ENCODE peak calls at places on chromosomes 6 and 20, in seven cellular contexts. N is IMR-90, R is cardiac muscle cell, P is lower leg skin, G is GM13976, F is HCT116, Y is MCF 10A. J is an unnamed sample.

GRCh38 chr6:169269180-169270076 is 15.8 kb upstream of the THBS2 start:
- DNase-seq in N (peak), R (no peak), P (peak), G (no peak), F (no peak), Y (peak), J (no peak)

GRCh38 chr6:148037496-148037895 is 305.1 kb upstream of the SASH1 start:
- DNase-seq in N (peak), R (no peak), P (no peak), G (no peak), F (no peak), Y (no peak), J (no peak)

GRCh38 chr6:113450061-113450465 is 407.1 kb upstream of the MARCKS start:
- DNase-seq in N (peak), R (peak), P (no peak), G (no peak), F (no peak), Y (peak), J (no peak)

GRCh38 chr6:67231092-67231491 is 1404.0 kb upstream of the ADGRB3 start:
- DNase-seq in N (no peak), R (no peak), P (no peak), G (no peak), F (no peak), Y (no peak), J (no peak)

GRCh38 chr6:33419580-33420492 is at the start of gene SYNGAP1:
- DNase-seq in N (peak), R (peak), P (peak), G (no peak), F (no peak), Y (no peak), J (peak)

GRCh38 chr6:11110921-11111768 is at the start of gene ERVFRD-1:
- DNase-seq in N (no peak), R (no peak), P (no peak), G (no peak), F (no peak), Y (no peak), J (peak)

GRCh38 chr6:157811137-157811475 is 11.9 kb upstream of the SNX9 start:
- DNase-seq in N (no peak), R (no peak), P (no peak), G (no peak), F (no peak), Y (no peak), J (no peak)

GRCh38 chr6:129370268-129370916 is 339.6 kb downstream of the ARHGAP18 start:
- DNase-seq in N (peak), R (peak), P (no peak), G (peak), F (peak), Y (peak), J (peak)

GRCh38 chr6:65998544-65998943 is 291.5 kb upstream of the EYS start:
- DNase-seq in N (no peak), R (no peak), P (no peak), G (no peak), F (no peak), Y (no peak), J (no peak)

GRCh38 chr6:112251170-112251945 is 3.0 kb downstream of the LAMA4 start:
- DNase-seq in N (peak), R (no peak), P (peak), G (no peak), F (no peak), Y (no peak), J (no peak)

GRCh38 chr6:154350293-154350692 is 6.3 kb downstream of the IPCEF1 start:
- DNase-seq in N (peak), R (no peak), P (no peak), G (no peak), F (no peak), Y (no peak), J (no peak)

GRCh38 chr6:157981395-157982296 is at the start of gene SYNJ2:
- DNase-seq in N (peak), R (peak), P (peak), G (peak), F (no peak), Y (peak), J (peak)

GRCh38 chr6:9540534-9541126 is 874.2 kb downstream of the TFAP2A start:
- DNase-seq in N (peak), R (peak), P (no peak), G (peak), F (peak), Y (peak), J (peak)

GRCh38 chr6:45115696-45116095 is 212.4 kb upstream of the RUNX2 start:
- DNase-seq in N (peak), R (no peak), P (no peak), G (no peak), F (no peak), Y (no peak), J (no peak)

GRCh38 chr6:35294308-35294945 is 3.2 kb upstream of the DEF6 start:
- DNase-seq in N (peak), R (peak), P (no peak), G (peak), F (peak), Y (peak), J (peak)

GRCh38 chr6:1110164-1110563 is 201.7 kb upstream of the FOXQ1 start:
- DNase-seq in N (no peak), R (no peak), P (peak), G (no peak), F (peak), Y (no peak), J (no peak)

GRCh38 chr6:70394518-70395300 is 18.6 kb upstream of the FAM135A start:
- DNase-seq in N (no peak), R (no peak), P (no peak), G (no peak), F (no peak), Y (no peak), J (no peak)

GRCh38 chr6:5764401-5764955 is 242.2 kb downstream of the NRN1 start:
- DNase-seq in N (peak), R (no peak), P (peak), G (peak), F (no peak), Y (no peak), J (no peak)

GRCh38 chr6:23414204-23414501 is 711.9 kb upstream of the NRSN1 start:
- DNase-seq in N (peak), R (peak), P (no peak), G (peak), F (no peak), Y (peak), J (no peak)
- TF ChIP-seq CTCF in N (peak), R (peak), P (no peak), G (no peak), F (no peak), Y (peak), J (no peak)

GRCh38 chr20:51562334-51563140 is 20.0 kb upstream of the NFATC2 start:
- DNase-seq in N (peak), R (peak), P (peak), G (peak), F (peak), Y (peak), J (peak)

GRCh38 chr20:51563141-51563596 is 20.6 kb upstream of the NFATC2 start:
- DNase-seq in N (no peak), R (no peak), P (no peak), G (no peak), F (no peak), Y (no peak), J (no peak)

GRCh38 chr20:51562027-51562333 is 19.5 kb upstream of the NFATC2 start:
- DNase-seq in N (peak), R (no peak), P (no peak), G (no peak), F (no peak), Y (no peak), J (no peak)

GRCh38 chr20:51565298-51565697 is 22.8 kb upstream of the NFATC2 start:
- DNase-seq in N (no peak), R (no peak), P (no peak), G (no peak), F (no peak), Y (no peak), J (no peak)

GRCh38 chr20:51563597-51564332 is 21.2 kb upstream of the NFATC2 start:
- DNase-seq in N (peak), R (peak), P (peak), G (no peak), F (peak), Y (peak), J (peak)
- TF ChIP-seq CTCF in N (peak), R (no peak), P (no peak), G (no peak), F (peak), Y (no peak), J (no peak)

GRCh38 chr6:77124604-77125003 is 338.7 kb downstream of the HTR1B start:
- DNase-seq in N (peak), R (peak), P (no peak), G (no peak), F (no peak), Y (peak), J (no peak)
- TF ChIP-seq CTCF in N (peak), R (peak), P (no peak), G (no peak), F (peak), Y (no peak), J (no peak)

GRCh38 chr6:105507811-105508210 is 104.9 kb upstream of the PREP start:
- DNase-seq in N (no peak), R (no peak), P (no peak), G (no peak), F (no peak), Y (no peak), J (no peak)

GRCh38 chr6:105514306-105514705 is 111.4 kb upstream of the PREP start:
- DNase-seq in N (no peak), R (no peak), P (no peak), G (no peak), F (no peak), Y (no peak), J (no peak)

GRCh38 chr6:105511639-105512038 is 108.8 kb upstream of the PREP start:
- DNase-seq in N (no peak), R (no peak), P (no peak), G (peak), F (no peak), Y (no peak), J (no peak)

GRCh38 chr6:105510746-105511145 is 107.9 kb upstream of the PREP start:
- DNase-seq in N (peak), R (no peak), P (no peak), G (no peak), F (no peak), Y (no peak), J (no peak)

DNA sequence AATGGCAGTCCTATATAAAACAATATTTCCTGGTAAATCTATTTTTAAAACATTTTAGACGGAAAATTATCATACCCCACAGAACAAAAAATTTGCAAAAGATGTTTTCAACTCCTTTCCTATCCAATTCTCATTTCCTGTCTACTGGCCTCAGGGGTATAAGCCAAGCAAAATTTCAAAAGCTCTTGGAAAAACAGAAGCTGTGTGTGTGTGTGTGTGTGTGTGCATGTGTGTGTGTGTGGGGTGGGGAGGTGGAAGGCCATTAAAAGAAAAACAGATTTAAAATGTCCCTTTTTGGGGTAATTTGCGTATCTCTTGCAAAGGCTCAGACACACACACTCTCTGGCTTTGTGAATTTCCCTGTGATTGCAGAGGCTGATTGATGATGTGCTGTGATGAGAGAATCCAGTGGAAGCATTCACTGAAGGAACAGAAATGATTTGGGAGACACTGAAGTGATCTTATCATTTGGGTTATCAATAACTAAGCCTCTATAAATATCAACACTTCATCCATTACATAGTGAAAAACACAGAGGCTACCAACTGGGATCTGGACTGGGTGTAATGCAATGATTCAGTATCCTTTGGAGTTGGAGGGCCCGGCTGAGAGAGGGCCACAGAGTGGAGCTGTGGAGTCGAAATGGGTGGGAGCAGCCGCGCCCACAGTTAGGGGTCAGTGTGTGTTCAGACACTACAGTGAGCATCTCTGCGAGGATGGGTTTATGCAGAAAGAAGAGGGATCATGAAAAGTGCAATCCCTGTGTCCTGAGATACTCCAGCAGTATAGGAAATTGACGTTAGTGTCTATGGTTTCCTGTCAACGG is 106.8 kb upstream of the PREP start:
- DNase-seq in N (peak), R (peak), P (no peak), G (no peak), F (peak), Y (no peak), J (no peak)
- TF ChIP-seq CTCF in N (peak), R (peak), P (no peak), G (no peak), F (peak), Y (no peak), J (no peak)

GRCh38 chr6:46792635-46793034 is 554 bp upstream of the MEP1A start:
- DNase-seq in N (no peak), R (no peak), P (no peak), G (no peak), F (no peak), Y (no peak), J (no peak)
- TF ChIP-seq CTCF in N (no peak), R (no peak), P (no peak), G (no peak), F (no peak), Y (no peak), J (no peak)

GRCh38 chr6:116387374-116387773 is 16.6 kb downstream of the DSE start:
- DNase-seq in N (peak), R (no peak), P (no peak), G (peak), F (peak), Y (peak), J (peak)

GRCh38 chr6:116385911-116386310 is 15.2 kb downstream of the DSE start:
- DNase-seq in N (peak), R (no peak), P (no peak), G (no peak), F (no peak), Y (no peak), J (no peak)

GRCh38 chr6:116385462-116385807 is 14.7 kb downstream of the DSE start:
- DNase-seq in N (peak), R (no peak), P (no peak), G (no peak), F (no peak), Y (peak), J (no peak)

GRCh38 chr6:116384727-116385461 is 14.1 kb downstream of the DSE start:
- DNase-seq in N (no peak), R (peak), P (no peak), G (no peak), F (no peak), Y (no peak), J (no peak)

GRCh38 chr6:116386581-116387299 is 16.0 kb downstream of the DSE start:
- DNase-seq in N (peak), R (no peak), P (no peak), G (no peak), F (peak), Y (peak), J (peak)
- TF ChIP-seq CTCF in N (no peak), R (no peak), P (no peak), G (no peak), F (no peak), Y (no peak), J (no peak)

GRCh38 chr6:135087403-135087802 is 32.8 kb upstream of the HBS1L start:
- DNase-seq in N (no peak), R (no peak), P (no peak), G (no peak), F (no peak), Y (no peak), J (peak)
- TF ChIP-seq CTCF in N (no peak), R (peak), P (no peak), G (peak), F (peak), Y (no peak), J (no peak)

DNA sequence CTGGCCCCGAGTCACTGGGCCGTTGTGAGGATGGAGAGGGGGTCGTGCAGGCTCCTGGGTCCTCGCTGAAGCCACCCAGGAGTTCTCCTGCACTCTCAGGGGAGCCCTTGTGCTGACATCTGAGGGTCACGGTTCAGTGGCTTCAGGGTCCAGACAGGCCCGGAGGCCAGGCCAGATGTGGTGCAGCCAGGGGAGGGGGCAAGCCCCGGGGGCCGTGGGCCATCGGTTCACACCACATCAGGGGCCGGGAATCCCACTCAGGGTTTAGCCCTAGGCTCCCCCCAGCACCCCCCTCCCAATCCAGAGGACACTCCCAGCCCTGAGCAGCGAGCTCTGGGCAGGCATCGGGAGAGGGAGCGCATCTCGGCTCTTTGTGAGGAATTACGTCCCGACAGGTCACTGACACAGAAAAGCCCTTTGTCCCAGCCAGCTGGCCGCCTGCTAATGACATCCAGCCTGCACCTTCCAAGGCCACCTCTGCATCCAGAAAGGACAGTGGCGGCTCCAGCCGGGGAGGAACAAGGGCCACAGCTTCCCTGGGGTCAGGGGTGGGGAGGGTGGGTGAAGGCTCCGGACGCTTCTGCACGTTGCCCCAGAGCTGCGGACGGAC is 6.4 kb upstream of the CHRNA4 start:
- DNase-seq in N (no peak), R (no peak), P (no peak), G (no peak), F (no peak), Y (no peak), J (no peak)
- TF ChIP-seq CTCF in N (no peak), R (no peak), P (no peak), G (no peak), F (no peak), Y (no peak), J (no peak)

DNA sequence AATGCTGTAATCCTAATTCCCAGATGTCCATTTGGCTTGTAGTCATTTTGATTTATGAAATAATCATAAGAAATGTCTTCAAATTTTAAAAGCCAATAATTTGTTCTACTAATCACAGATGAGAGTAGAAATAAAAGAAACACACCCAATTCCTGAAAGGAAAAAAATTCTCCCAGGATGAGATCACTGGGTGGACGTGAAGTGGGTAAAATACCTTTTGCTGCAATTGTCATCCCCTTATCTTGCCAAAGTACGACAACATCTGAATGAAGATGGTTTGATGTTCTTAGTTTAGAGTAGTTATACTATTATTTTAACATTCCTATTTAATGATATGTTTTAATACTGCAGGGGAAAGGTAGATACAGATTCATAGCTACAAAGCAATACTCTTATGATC is 33.7 kb downstream of the MTHFD1L start:
- DNase-seq in N (no peak), R (no peak), P (no peak), G (no peak), F (no peak), Y (no peak), J (no peak)
- TF ChIP-seq CTCF in N (no peak), R (no peak), P (no peak), G (no peak), F (no peak), Y (no peak), J (no peak)